ENCODE peak calls at places on chromosomes 6 and 20, in eight cellular contexts. A is osteocyte, N is posterior cingulate gyrus, L is left colon, D is SW480, G is ovary, F is GF-D8, T is non-pigmented ciliary epithelial cell. V is an unnamed sample.

GRCh38 chr6:46626228-46626909 is 26.2 kb downstream of the CYP39A1 start:
- DNase-seq in L (no peak), D (peak), G (no peak), A (no peak), N (no peak), T (no peak), F (no peak), V (no peak)

GRCh38 chr20:53001502-53002301 is 29.5 kb downstream of the TSHZ2 start:
- DNase-seq in T (no peak), A (no peak), L (no peak), G (no peak), N (no peak), F (no peak), D (peak), V (no peak)

GRCh38 chr20:24993337-24994185 is 1.0 kb upstream of the APMAP start:
- DNase-seq in L (no peak), T (no peak), D (peak), N (no peak), F (no peak), G (no peak), A (no peak), V (no peak)

GRCh38 chr6:1761472-1761871 is 151.8 kb downstream of the FOXC1 start:
- DNase-seq in L (no peak), F (no peak), N (no peak), G (no peak), T (no peak), A (no peak), D (no peak), V (no peak)

GRCh38 chr20:401682-402495 is 6.2 kb upstream of the RBCK1 start:
- DNase-seq in L (peak), F (no peak), D (peak), N (no peak), G (no peak), A (no peak), T (no peak), V (peak)

GRCh38 chr6:34005845-34006644 is 139.8 kb downstream of the GRM4 start:
- DNase-seq in A (no peak), L (peak), D (no peak), F (no peak), G (no peak), N (no peak), T (no peak), V (no peak)

GRCh38 chr20:33433465-33433864 is 10.1 kb downstream of the SNTA1 start:
- DNase-seq in F (no peak), L (no peak), G (no peak), A (no peak), D (no peak), T (no peak), N (peak), V (no peak)

GRCh38 chr20:24691901-24692351 is 222.5 kb downstream of the SYNDIG1 start:
- DNase-seq in F (no peak), L (no peak), T (no peak), N (peak), G (no peak), D (no peak), A (peak), V (no peak)

GRCh38 chr20:62799873-62800272 is 3.6 kb downstream of the MRGBP start:
- DNase-seq in L (no peak), G (no peak), D (no peak), T (no peak), F (no peak), N (no peak), A (no peak), V (no peak)

V was measured in transverse colon.